ENCODE peak calls at places on chromosomes 11 and 22, in five cellular contexts. Z is lung, H is A549, I is fibroblast of lung, M is IMR-90. X is an unnamed sample.

GRCh38 chr11:23217072-23217471 is 356.8 kb upstream of the CCDC179 start:
- DNase-seq in Z (no peak), H (no peak), I (no peak), M (no peak), X (no peak)

GRCh38 chr11:1296287-1296686 is 13.1 kb downstream of the TOLLIP start:
- DNase-seq in Z (no peak), H (no peak), I (no peak), M (no peak), X (no peak)

GRCh38 chr11:33530824-33531223 is 169.8 kb downstream of the C11orf91 start:
- DNase-seq in Z (no peak), H (no peak), I (peak), M (peak), X (no peak)

GRCh38 chr11:128914216-128915147 is 23.3 kb downstream of the KCNJ5 start:
- DNase-seq in Z (no peak), H (no peak), I (no peak), M (no peak), X (no peak)

GRCh38 chr22:37442537-37442936 is 15.3 kb upstream of the ELFN2 start:
- DNase-seq in Z (no peak), H (peak), I (peak), M (peak), X (no peak)

GRCh38 chr22:25942989-25943411 is 201.0 kb downstream of the MYO18B start:
- DNase-seq in Z (no peak), H (peak), I (no peak), M (no peak), X (no peak)

GRCh38 chr22:41555325-41555724 is 5.5 kb upstream of the CSDC2 start:
- DNase-seq in Z (no peak), H (no peak), I (peak), M (no peak), X (no peak)

GRCh38 chr11:111977141-111978027 is 40.2 kb downstream of the DIXDC1 start:
- DNase-seq in Z (peak), H (no peak), I (no peak), M (no peak), X (peak)

GRCh38 chr22:42869888-42870480 is 12.9 kb upstream of the ARFGAP3 start:
- DNase-seq in Z (no peak), H (no peak), I (no peak), M (no peak), X (no peak)

GRCh38 chr11:95254139-95254704 is 23.2 kb upstream of the SESN3 start:
- DNase-seq in Z (peak), H (peak), I (peak), M (peak), X (peak)

GRCh38 chr11:45056529-45056928 is 89.9 kb upstream of the PRDM11 start:
- DNase-seq in Z (no peak), H (no peak), I (no peak), M (no peak), X (no peak)

DNA sequence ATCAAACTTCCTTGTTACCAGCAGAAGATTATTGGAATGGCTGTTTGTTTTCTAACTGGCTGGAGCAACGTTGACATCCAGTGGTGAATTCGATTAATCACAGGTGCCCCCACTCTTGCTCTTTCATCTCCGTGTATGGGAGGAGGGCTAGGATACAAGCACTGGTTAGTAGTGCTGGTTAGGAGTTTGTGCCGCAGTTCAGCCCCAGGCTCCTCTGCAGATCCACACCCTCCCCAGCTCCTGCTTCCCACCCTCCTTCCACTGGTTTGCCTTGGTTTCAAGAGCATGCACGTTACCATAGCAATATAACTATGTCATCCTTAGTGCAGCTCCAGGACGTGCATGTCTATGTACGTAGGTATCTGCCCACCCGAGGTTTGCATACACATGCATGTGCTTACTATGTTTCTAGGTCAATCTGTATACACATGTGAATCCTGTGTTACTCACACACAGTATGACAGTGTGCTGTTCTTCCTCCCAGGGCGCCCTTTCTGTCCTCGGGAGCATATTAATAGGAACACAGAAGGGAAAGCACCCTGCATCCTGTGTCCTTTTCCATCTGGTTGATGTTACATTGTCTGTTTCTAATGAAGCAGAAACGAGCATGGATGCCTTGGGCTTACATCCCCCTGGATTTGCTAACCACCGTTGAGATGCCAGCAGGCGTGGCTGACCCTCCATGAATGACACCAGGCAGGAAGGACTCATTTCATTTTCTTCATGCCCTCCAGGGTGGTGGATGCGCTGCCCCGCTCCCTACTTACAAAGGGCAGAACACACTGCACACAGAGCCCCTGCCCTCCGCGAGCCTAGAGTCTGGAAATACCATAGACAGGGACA is 539.2 kb downstream of the OPCML start:
- DNase-seq in Z (no peak), H (no peak), I (peak), M (peak), X (no peak)
- TF ChIP-seq CTCF in Z (no peak), H (no peak), I (peak), M (peak), X (peak)

GRCh38 chr11:123429851-123430735 is at the start of gene GRAMD1B:
- DNase-seq in Z (peak), H (peak), I (peak), M (peak), X (peak)
- TF ChIP-seq CTCF in Z (no peak), H (peak), I (no peak), M (peak), X (peak)

DNA sequence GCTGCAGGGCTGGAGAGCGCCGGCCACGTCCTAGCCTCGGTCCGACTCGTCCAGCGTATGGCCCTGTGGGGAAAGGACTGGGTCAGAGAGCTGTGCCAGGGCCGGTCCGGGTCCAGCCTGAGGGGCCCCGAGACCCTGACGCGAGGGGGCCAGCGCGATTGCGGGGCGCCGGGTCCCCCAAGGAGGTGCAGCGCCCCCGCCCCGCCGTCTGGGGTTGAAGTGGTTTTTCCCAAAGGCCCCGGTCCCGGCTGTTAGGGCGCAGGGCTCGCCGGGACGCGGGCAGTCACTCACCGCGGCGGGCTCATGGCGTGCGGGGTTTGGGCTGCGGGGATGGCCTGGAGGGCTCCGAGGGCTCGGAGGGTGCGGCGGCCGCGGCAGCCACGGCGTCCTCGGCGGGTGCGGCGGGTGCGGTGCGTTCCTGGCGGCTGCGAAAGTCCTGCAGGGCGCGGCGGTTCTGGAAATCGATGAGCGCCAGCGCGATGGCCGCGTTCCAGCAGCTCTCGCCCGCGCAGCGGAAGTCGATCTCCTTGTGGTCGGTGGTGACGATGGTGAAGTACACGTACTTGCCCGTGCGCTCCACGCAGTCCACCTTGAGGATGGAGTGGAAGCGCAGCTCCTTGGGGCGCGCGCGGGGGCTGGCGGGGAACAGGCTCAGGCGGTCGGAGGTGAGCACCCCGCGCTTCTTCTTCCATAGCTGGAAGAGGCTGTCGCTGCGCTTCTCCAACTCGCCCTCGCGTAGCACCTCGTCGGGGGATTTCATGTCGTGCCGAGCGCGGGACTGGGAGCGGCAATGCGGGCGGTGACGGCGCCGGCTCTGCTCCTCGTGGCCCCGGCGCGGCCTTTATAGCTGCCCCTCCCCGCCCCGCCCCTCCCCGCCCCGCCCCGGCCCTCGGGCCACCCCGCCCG is at the start of gene PHLDA2:
- DNase-seq in Z (peak), H (peak), I (peak), M (peak), X (no peak)
- TF ChIP-seq CTCF in Z (no peak), H (peak), I (no peak), M (peak), X (peak)

DNA sequence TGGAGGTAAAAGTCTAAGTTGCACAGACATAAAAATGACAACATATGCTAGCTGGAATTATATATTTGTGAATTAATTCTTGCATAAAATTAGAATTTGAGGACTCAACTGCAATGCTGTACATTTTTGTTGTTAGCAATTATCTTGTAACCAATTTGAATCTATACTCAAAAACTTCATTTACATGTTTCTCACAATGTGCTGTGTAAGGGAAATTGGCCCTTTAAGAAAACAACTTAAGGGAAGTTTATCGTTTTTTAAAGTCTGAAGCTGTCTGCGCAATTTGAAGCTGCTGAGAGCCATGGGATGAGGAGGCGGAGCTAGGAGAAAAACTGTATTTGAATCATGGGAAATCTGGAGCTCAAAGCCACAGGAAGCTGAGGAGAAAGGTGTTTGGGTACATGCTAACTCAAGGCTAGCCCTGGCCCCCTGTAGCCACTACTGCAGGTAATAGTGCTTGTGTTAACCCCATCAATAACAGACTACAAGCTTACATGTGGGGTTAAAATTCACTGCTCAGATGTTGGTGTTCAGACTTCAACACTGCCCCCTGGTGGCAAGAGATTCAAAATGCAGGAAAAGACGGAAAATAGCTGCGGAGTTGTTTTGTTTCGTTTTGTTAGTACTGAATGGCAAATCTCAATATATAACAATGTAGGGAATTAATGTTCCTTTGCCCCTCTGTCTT is 126.1 kb downstream of the BRD1 start:
- DNase-seq in Z (no peak), H (no peak), I (no peak), M (no peak), X (peak)
- TF ChIP-seq CTCF in Z (no peak), H (peak), I (peak), M (no peak), X (peak)